ENCODE peak calls at places on chromosomes 11 and 22, in four cellular contexts. T, Y, A and F are unnamed samples.

GRCh38 chr11:33515347-33515746 is 185.3 kb downstream of the C11orf91 start:
- DNase-seq in T (no peak), A (no peak), Y (no peak), F (no peak)

GRCh38 chr11:28636566-28636965 is 528.4 kb downstream of the METTL15 start:
- DNase-seq in T (no peak), A (no peak), Y (no peak), F (no peak)

GRCh38 chr22:24400726-24401596 is 26.4 kb upstream of the ADORA2A start:
- DNase-seq in Y (no peak), T (no peak), A (peak; percentile 53), F (no peak)

GRCh38 chr22:17258015-17258827 is 39.0 kb upstream of the ADA2 start:
- DNase-seq in Y (peak; percentile 66), A (peak; percentile 98), T (peak; percentile 35), F (peak; percentile 67)

GRCh38 chr11:19979519-19979845 is 180.8 kb downstream of the DBX1 start:
- DNase-seq in T (no peak), Y (no peak), A (peak; percentile 25), F (no peak)

GRCh38 chr22:38657248-38657909 is 941 bp downstream of the CBY1 start:
- DNase-seq in T (peak; percentile 17), Y (no peak), A (no peak), F (no peak)

GRCh38 chr11:94030059-94030458 is 8.9 kb downstream of the HEPHL1 start:
- DNase-seq in T (no peak), Y (peak; percentile 4), A (no peak), F (no peak)

GRCh38 chr11:10450451-10451398 is 4.3 kb upstream of the AMPD3 start:
- DNase-seq in Y (no peak), A (no peak), T (no peak), F (peak; percentile 42)

GRCh38 chr22:46224771-46225290 is 25.3 kb downstream of the CDPF1 start:
- DNase-seq in T (no peak), A (no peak), Y (no peak), F (no peak)

GRCh38 chr11:123628936-123629683 is 25.3 kb downstream of the SCN3B start:
- DNase-seq in Y (no peak), T (no peak), A (no peak), F (no peak)

GRCh38 chr11:71488968-71489265 is 35.9 kb downstream of the NADSYN1 start:
- DNase-seq in A (no peak), Y (no peak), T (no peak), F (no peak)

GRCh38 chr11:62137276-62137861 is 13.6 kb downstream of the INCENP start:
- DNase-seq in A (no peak), Y (no peak), T (no peak), F (no peak)

GRCh38 chr11:12242071-12242672 is 131.8 kb downstream of the MICAL2 start:
- DNase-seq in Y (no peak), T (peak; percentile 32), A (no peak), F (no peak)

GRCh38 chr11:43278302-43278956 is 33.4 kb upstream of the API5 start:
- DNase-seq in T (peak; percentile 42), Y (no peak), A (no peak), F (no peak)

GRCh38 chr11:45930031-45930794 is 7.8 kb downstream of the LARGE2 start:
- DNase-seq in T (no peak), Y (peak; percentile 66), A (peak; percentile 88), F (peak; percentile 91)

GRCh38 chr11:65858354-65859133 is 564 bp upstream of the CFL1 start:
- DNase-seq in A (no peak), T (no peak), Y (no peak), F (no peak)

GRCh38 chr22:44567846-44568493 is 69.9 kb upstream of the RTL6 start:
- DNase-seq in A (no peak), Y (no peak), T (no peak), F (no peak)

GRCh38 chr11:48037709-48038468 is 57.5 kb downstream of the PTPRJ start:
- DNase-seq in Y (no peak), A (no peak), T (no peak), F (no peak)

GRCh38 chr11:126446581-126446980 is 91.1 kb downstream of the ST3GAL4 start:
- DNase-seq in T (no peak), A (no peak), Y (no peak), F (no peak)

GRCh38 chr11:112115389-112115788 is 28.7 kb downstream of the SDHD start:
- DNase-seq in T (no peak), Y (no peak), A (no peak), F (no peak)

GRCh38 chr22:38930512-38930911 is 26.9 kb upstream of the APOBEC3A start:
- DNase-seq in T (no peak), A (no peak), Y (no peak), F (no peak)

GRCh38 chr11:107928767-107929507 is 689 bp downstream of the RAB39A start:
- DNase-seq in T (no peak), A (no peak), Y (peak; percentile 34), F (no peak)

GRCh38 chr11:125431009-125431408 is 65.1 kb downstream of the FEZ1 start:
- DNase-seq in T (no peak), Y (no peak), A (no peak), F (no peak)

GRCh38 chr11:7575841-7576451 is 62.1 kb downstream of the PPFIBP2 start:
- DNase-seq in A (no peak), Y (no peak), T (no peak), F (no peak)

GRCh38 chr11:125342281-125342980 is 153.6 kb downstream of the FEZ1 start:
- DNase-seq in T (no peak), A (no peak), Y (no peak), F (no peak)

GRCh38 chr11:118079507-118079906 is 2.6 kb downstream of the TMPRSS4 start:
- DNase-seq in T (no peak), Y (no peak), A (no peak), F (no peak)

GRCh38 chr11:124674168-124674517 is 439 bp downstream of the SPA17 start:
- DNase-seq in Y (no peak), T (peak; percentile 15), A (no peak), F (no peak)

GRCh38 chr11:76237041-76237649 is 30.8 kb upstream of the WNT11 start:
- DNase-seq in A (no peak), T (no peak), Y (no peak), F (no peak)

GRCh38 chr22:30705710-30706651 is 11.3 kb downstream of the OSBP2 start:
- DNase-seq in T (no peak), A (peak; percentile 72), Y (peak; percentile 49), F (no peak)

GRCh38 chr11:47426062-47426956 is at the start of gene PSMC3:
- DNase-seq in Y (peak; percentile 80), A (peak; percentile 71), T (peak; percentile 97), F (peak; percentile 92)

GRCh38 chr11:111555255-111555654 is 14.7 kb downstream of the LAYN start:
- DNase-seq in A (no peak), Y (no peak), T (no peak), F (no peak)

GRCh38 chr22:25759825-25760231 is 17.8 kb downstream of the MYO18B start:
- DNase-seq in A (no peak), Y (no peak), T (peak; percentile 30), F (no peak)
- TF ChIP-seq POLR2AphosphoS5 in A (no peak), Y (no peak), T (no peak), F (no peak)

GRCh38 chr11:17989306-17989705 is 23.5 kb downstream of the SERGEF start:
- DNase-seq in A (no peak), T (no peak), Y (no peak), F (no peak)

GRCh38 chr11:17987826-17988225 is 25.0 kb downstream of the SERGEF start:
- DNase-seq in Y (no peak), T (no peak), A (no peak), F (no peak)

GRCh38 chr11:17988465-17988864 is 24.4 kb downstream of the SERGEF start:
- DNase-seq in T (no peak), A (no peak), Y (no peak), F (no peak)

GRCh38 chr11:17991799-17992433 is 20.9 kb downstream of the SERGEF start:
- DNase-seq in Y (no peak), A (no peak), T (peak; percentile 64), F (peak; percentile 35)

DNA sequence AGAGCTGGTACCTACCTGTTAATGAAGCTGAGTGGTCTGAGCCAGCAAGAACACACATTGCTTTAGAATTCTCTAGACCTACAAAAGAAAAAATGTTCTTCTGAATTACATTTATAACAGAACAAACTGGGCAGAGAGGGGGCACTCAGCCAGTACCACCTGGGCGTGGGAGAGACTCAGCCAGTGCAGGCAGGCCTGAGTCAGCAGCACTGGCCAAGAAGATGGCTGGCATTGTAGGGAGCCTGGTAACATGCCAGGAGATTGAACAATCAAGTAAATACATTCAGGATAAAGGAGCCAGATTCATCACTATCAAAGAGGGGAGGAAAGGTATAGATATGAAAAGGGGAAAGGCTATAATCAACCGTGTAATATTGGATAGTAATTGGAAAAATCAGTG is 19.9 kb downstream of the SERGEF start:
- DNase-seq in T (no peak), A (no peak), Y (no peak), F (no peak)
- TF ChIP-seq SPI1 in T (no peak), A (no peak), Y (no peak), F (no peak)

GRCh38 chr11:44537679-44538078 is 27.8 kb upstream of the CD82 start:
- DNase-seq in A (no peak), Y (no peak), T (peak; percentile 14), F (no peak)

GRCh38 chr11:44539971-44540370 is 25.5 kb upstream of the CD82 start:
- DNase-seq in A (no peak), T (no peak), Y (no peak), F (no peak)

GRCh38 chr11:44538375-44539054 is 26.9 kb upstream of the CD82 start:
- DNase-seq in T (peak; percentile 88), Y (peak; percentile 41), A (no peak), F (peak; percentile 81)

GRCh38 chr11:44540667-44541066 is 24.8 kb upstream of the CD82 start:
- DNase-seq in T (peak; percentile 5), Y (no peak), A (no peak), F (no peak)

DNA sequence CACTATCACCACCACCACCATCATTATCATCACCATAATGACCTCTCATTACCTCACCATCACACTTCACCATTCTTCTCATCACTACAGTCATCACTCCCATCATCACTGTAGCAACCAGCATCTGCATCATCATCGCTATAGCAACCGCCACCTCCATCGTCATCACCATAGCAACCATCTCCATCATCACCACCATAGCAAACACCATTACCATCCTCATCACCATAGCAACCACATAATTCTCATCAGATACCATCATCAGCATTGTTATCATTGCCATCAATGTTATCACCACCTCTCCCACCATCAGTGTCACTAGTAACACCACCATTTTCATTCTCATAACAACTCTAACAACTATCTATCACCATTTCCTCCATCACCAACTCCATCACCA is 23.1 kb upstream of the CD82 start:
- DNase-seq in T (peak; percentile 69), Y (no peak), A (no peak), F (no peak)
- TF ChIP-seq POLR2AphosphoS5 in T (no peak), Y (no peak), A (no peak), F (no peak)

DNA sequence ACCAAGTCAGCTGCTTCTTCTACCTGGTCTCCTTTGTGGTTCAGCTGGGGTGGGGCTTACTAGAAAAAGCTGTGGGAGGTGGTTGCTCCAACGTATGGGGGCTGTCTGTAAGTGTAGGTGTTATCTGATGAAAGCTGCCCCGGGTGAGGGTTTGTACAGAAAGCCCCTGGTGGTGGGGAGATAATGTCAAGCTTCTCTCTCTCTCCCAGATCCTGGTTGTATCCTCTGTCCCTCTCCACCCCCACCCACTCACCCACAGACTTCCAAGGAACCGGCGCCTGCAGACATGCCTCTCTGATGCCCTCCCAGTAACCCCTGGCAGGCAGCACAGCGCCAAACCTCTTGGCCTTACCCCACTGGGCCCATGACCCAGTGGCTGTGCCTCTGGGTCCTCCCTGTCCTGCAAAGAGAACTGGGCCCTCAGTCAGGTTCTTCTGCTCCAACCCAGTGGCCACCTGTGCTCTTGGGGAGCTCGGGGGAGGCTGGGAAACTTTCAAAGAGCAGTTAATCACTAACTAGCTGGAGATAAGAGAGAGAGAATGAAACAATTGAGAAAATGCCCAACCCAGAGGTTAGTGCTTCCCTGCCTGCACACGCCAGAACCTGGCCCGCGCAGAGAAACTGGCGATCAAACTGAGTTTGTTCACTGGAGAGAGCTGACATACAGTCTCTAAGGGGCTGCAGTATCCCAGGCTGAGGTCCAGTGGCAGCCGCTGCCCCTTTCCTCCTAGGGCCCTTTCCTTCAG is 20.4 kb upstream of the EHF start:
- DNase-seq in Y (no peak), A (no peak), T (peak; percentile 91), F (no peak)
- TF ChIP-seq SPI1 in Y (no peak), A (no peak), T (no peak), F (no peak)